ENCODE peak calls at places on chromosomes 2 and 18, in six cellular contexts. A, V, H, S, K and B are unnamed samples.

GRCh38 chr18:62741118-62741566 is 25.8 kb downstream of the PHLPP1 start:
- DNase-seq in K (peak), H (peak), A (no peak), V (peak), S (no peak), B (peak)

GRCh38 chr2:66201242-66201641 is 233.7 kb upstream of the MEIS1 start:
- DNase-seq in S (no peak), A (no peak), V (no peak), K (no peak), H (no peak), B (no peak)

GRCh38 chr2:196431957-196432356 is 207.6 kb upstream of the CCDC150 start:
- DNase-seq in K (peak), S (no peak), H (peak), V (peak), A (peak), B (no peak)

GRCh38 chr2:234288974-234289455 is 207.9 kb downstream of the ARL4C start:
- DNase-seq in S (peak), K (peak), A (peak), V (peak), H (peak), B (peak)

GRCh38 chr2:158742536-158742935 is 52.6 kb upstream of the DAPL1 start:
- DNase-seq in K (no peak), H (no peak), S (no peak), V (no peak), A (no peak), B (no peak)

GRCh38 chr18:39799010-39799409 is 2156.0 kb upstream of the PIK3C3 start:
- DNase-seq in A (no peak), V (no peak), K (peak), H (peak), S (no peak), B (no peak)

GRCh38 chr2:218063541-218064295 is 5.3 kb upstream of the RUFY4 start:
- DNase-seq in K (no peak), V (no peak), A (no peak), S (no peak), H (no peak), B (no peak)

GRCh38 chr18:6368017-6368416 is 46.7 kb downstream of the L3MBTL4 start:
- DNase-seq in K (no peak), H (no peak), S (no peak), A (no peak), V (no peak), B (no peak)

GRCh38 chr2:236162031-236162803 is 6.0 kb downstream of the GBX2 start:
- DNase-seq in S (no peak), A (no peak), K (no peak), H (peak), V (no peak), B (no peak)

GRCh38 chr2:220192994-220193753 is 565.7 kb downstream of the SLC4A3 start:
- DNase-seq in V (no peak), S (no peak), A (no peak), K (peak), H (peak), B (peak)

GRCh38 chr2:185188656-185189055 is 549.9 kb upstream of the FSIP2 start:
- DNase-seq in A (no peak), V (no peak), S (no peak), H (no peak), K (no peak), B (no peak)

GRCh38 chr2:8424997-8425900 is 256.6 kb upstream of the ID2 start:
- DNase-seq in V (no peak), S (no peak), A (no peak), H (no peak), K (no peak), B (no peak)

GRCh38 chr2:67309281-67309680 is 87.9 kb upstream of the ETAA1 start:
- DNase-seq in S (no peak), A (no peak), K (peak), V (no peak), H (peak), B (no peak)

GRCh38 chr2:203360833-203361430 is 32.7 kb downstream of the ABI2 start:
- DNase-seq in V (no peak), A (no peak), K (peak), H (no peak), S (no peak), B (no peak)

GRCh38 chr2:144088863-144089262 is 431.1 kb downstream of the ZEB2 start:
- DNase-seq in S (no peak), H (no peak), A (no peak), V (no peak), K (no peak), B (no peak)

GRCh38 chr2:16031848-16032159 is 91.5 kb downstream of the MYCN start:
- DNase-seq in H (no peak), A (no peak), S (no peak), V (no peak), K (no peak), B (no peak)

GRCh38 chr18:58223717-58224424 is 179.8 kb downstream of the NEDD4L start:
- DNase-seq in S (peak), K (peak), V (peak), A (no peak), H (peak), B (peak)

GRCh38 chr2:118834440-118834810 is 13.0 kb downstream of the EN1 start:
- DNase-seq in H (no peak), S (peak), K (no peak), A (no peak), V (no peak), B (no peak)

DNA sequence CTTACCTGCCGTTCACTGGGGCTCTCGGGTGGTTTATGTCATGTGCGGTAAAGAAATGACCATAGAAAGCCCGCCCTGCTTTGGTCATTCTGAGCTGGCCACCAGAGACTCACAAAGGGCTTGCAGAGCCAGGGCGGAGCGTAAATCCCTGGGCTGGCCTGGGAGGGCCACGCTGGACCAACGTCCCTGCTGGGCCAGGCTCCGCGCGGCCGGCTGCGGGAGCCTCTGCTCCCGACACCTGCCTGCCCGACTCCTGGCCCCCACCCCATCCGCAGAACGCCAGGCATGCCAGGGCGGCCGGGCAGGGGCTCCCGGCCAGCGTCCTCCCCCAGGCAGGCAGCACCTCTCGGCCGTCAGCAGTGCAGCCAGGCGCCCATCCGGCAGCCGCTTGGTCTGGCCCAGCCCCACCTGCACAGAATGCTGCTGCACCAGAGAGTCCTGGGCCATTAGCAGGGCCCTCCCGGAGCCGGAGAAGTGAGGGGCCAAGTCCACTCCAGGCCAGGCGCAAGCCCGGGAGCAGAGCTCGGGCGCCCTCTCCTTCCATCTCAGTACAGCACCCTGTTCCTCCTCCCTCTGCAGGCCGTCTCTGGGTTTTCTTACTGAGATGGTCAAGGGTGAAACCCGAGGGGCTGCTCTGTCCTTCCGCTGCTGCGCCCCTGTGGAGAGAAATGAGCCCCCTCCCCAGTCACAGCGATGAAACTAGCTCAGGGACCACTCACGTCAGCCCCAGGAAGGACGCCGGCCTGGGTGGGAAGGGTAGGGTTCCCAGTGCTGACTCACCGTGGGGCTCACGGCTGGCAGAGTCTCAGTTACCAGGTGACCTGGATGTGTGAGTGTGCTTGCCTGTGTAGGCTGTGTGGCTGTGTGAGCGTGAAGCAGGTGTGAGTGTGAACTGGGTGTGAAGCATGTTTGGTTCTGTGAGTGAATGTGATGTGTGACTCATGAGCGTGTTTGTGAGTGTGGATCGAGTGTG is 83.3 kb downstream of the PTGR3 start:
- DNase-seq in A (no peak), V (no peak), H (no peak), K (no peak), S (peak), B (no peak)
- H3K4me3 ChIP-seq in A (no peak), V (no peak), H (no peak), K (no peak), S (no peak), B (no peak)

DNA sequence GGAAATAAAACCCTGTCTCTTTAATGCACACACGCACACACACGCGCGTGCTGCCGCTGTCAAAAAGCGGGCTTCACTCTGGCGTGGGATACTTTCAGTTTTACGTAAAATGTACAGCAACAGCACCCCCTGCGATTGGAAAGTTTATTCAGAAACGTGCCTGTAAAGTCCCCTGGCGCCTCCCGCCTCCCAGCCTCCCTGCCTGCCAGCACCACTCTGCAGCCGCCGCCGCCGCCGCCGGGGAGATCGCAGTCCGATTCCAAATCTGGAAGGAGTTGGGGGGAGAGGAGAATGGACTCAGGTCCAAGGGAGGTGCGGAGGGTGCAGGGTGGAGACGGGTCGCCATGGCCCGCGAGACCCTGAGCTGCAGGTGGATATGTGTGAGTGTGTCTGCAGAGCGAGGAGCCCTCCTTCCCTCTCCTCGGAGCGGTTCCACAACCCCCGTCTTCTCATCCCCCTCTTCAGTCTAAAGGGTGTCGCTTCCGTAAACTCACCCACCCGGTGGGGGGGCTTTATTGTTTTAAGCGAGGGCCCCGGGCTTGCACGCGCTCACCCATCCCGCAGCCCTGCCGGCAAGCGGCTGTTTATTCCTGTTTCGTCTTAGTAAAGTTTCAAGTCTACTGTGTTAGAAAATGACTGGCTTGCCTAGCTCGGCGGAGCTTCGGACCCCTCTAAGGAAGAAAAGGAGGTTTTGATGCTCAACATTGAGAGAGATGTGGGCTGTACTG is 1.8 kb upstream of the BCL11A start:
- DNase-seq in H (peak), S (no peak), V (peak), K (peak), A (peak), B (peak)
- TF ChIP-seq CTCF in H (peak), S (no peak), V (peak), K (peak), A (peak), B (peak)

GRCh38 chr2:10058251-10059015 is 15.1 kb downstream of the KLF11 start:
- DNase-seq in S (no peak), V (no peak), H (no peak), A (no peak), K (no peak), B (no peak)
- H3K4me3 ChIP-seq in S (no peak), V (no peak), H (no peak), A (no peak), K (no peak), B (no peak)

GRCh38 chr2:99840831-99841230 is 301.6 kb downstream of the AFF3 start:
- DNase-seq in A (no peak), H (no peak), V (no peak), S (no peak), K (no peak), B (no peak)
- TF ChIP-seq CTCF in A (no peak), H (no peak), V (peak), S (no peak), K (no peak), B (no peak)

GRCh38 chr2:157172866-157173578 is 84.5 kb upstream of the GALNT5 start:
- DNase-seq in A (peak), K (peak), S (no peak), H (no peak), V (no peak), B (peak)
- H3K4me3 ChIP-seq in A (no peak), K (peak), S (no peak), H (no peak), V (no peak), B (peak)

GRCh38 chr2:44668336-44668735 is 273.2 kb upstream of the SIX3 start:
- DNase-seq in S (no peak), K (no peak), V (peak), H (no peak), A (no peak), B (no peak)
- TF ChIP-seq CTCF in S (no peak), K (no peak), V (peak), H (no peak), A (peak), B (no peak)